ENCODE peak calls at places on chromosomes 6 and 20, in ten cellular contexts. E is CD4-positive, alpha-beta T cell; I is Peyer's patch; O is psoas muscle; J is HFFc6; B is GM13977; K is NB4; T is endothelial cell; A is ovary; Q is body of pancreas. S is an unnamed sample.

GRCh38 chr6:81241717-81242116 is 510.8 kb downstream of the TENT5A start:
- DNase-seq in O (no peak), Q (no peak), K (peak), I (no peak), B (no peak), E (no peak), A (no peak), J (peak), T (no peak), S (no peak)

GRCh38 chr20:48739395-48740268 is 88.2 kb downstream of the PREX1 start:
- DNase-seq in A (no peak), I (no peak), J (no peak), E (no peak), B (no peak), O (no peak), Q (no peak), T (no peak), K (no peak), S (no peak)

GRCh38 chr6:103107985-103108384 is 1714.5 kb downstream of the GRIK2 start:
- DNase-seq in J (no peak), O (no peak), I (no peak), A (no peak), T (no peak), K (no peak), Q (no peak), B (no peak), E (no peak), S (no peak)

GRCh38 chr6:18091382-18091781 is 31.1 kb downstream of the NHLRC1 start:
- DNase-seq in E (no peak), K (no peak), B (no peak), Q (no peak), I (no peak), J (no peak), A (no peak), T (no peak), O (no peak), S (no peak)

GRCh38 chr20:60249436-60249835 is 291.2 kb downstream of the CDH26 start:
- DNase-seq in T (no peak), Q (no peak), E (no peak), B (no peak), K (no peak), J (peak), O (no peak), A (no peak), I (no peak), S (no peak)

GRCh38 chr6:35015476-35015875 is 125.7 kb downstream of the TCP11 start:
- DNase-seq in A (no peak), K (no peak), T (no peak), J (no peak), I (no peak), E (no peak), Q (no peak), B (no peak), O (no peak), S (no peak)

GRCh38 chr6:63441266-63441956 is 121.6 kb upstream of the LGSN start:
- DNase-seq in O (no peak), B (no peak), J (no peak), A (no peak), T (no peak), E (no peak), K (no peak), I (no peak), Q (no peak), S (no peak)

GRCh38 chr20:53623454-53624206 is 30.0 kb upstream of the ZNF217 start:
- DNase-seq in A (peak), O (peak), K (peak), J (peak), B (no peak), E (no peak), T (peak), Q (peak), I (peak), S (no peak)

GRCh38 chr6:9250852-9251251 is 815.5 kb upstream of the SLC35B3 start:
- DNase-seq in T (peak), A (no peak), K (peak), B (peak), O (no peak), Q (peak), I (peak), E (no peak), J (peak), S (no peak)

GRCh38 chr6:169659820-169660610 is 41.8 kb downstream of the WDR27 start:
- DNase-seq in J (no peak), K (no peak), Q (no peak), O (no peak), I (no peak), E (no peak), A (no peak), B (no peak), T (no peak), S (no peak)

GRCh38 chr6:26044140-26045045 is 42.8 kb upstream of the HFE start:
- DNase-seq in O (no peak), J (peak), E (no peak), B (no peak), Q (peak), A (peak), K (peak), I (peak), T (no peak), S (peak)

GRCh38 chr6:2865270-2866182 is 23.9 kb upstream of the SERPINB1 start:
- DNase-seq in I (no peak), J (no peak), A (no peak), E (no peak), B (no peak), Q (no peak), O (no peak), T (no peak), K (no peak), S (no peak)

GRCh38 chr6:49576618-49577017 is 26.1 kb downstream of the C6orf141 start:
- DNase-seq in J (no peak), K (no peak), E (no peak), Q (no peak), A (no peak), I (no peak), O (no peak), T (no peak), B (no peak), S (no peak)

GRCh38 chr6:31898200-31899011 is 908 bp upstream of the EHMT2 start:
- DNase-seq in B (peak), T (no peak), I (peak), K (peak), O (no peak), E (no peak), A (peak), J (peak), Q (peak), S (no peak)

GRCh38 chr6:104418125-104418524 is 441.6 kb downstream of the HACE1 start:
- DNase-seq in B (no peak), A (no peak), Q (no peak), K (peak), T (no peak), O (no peak), E (no peak), I (no peak), J (no peak), S (no peak)

GRCh38 chr6:41073203-41073967 is 611 bp downstream of the NFYA start:
- DNase-seq in T (peak), B (peak), J (peak), E (peak), Q (peak), O (peak), A (peak), K (peak), I (peak), S (peak)
- TF ChIP-seq CTCF in T (peak), B (peak), J (peak), E (peak), Q (peak), O (peak), A (peak), K (no peak), I (peak), S (peak)

DNA sequence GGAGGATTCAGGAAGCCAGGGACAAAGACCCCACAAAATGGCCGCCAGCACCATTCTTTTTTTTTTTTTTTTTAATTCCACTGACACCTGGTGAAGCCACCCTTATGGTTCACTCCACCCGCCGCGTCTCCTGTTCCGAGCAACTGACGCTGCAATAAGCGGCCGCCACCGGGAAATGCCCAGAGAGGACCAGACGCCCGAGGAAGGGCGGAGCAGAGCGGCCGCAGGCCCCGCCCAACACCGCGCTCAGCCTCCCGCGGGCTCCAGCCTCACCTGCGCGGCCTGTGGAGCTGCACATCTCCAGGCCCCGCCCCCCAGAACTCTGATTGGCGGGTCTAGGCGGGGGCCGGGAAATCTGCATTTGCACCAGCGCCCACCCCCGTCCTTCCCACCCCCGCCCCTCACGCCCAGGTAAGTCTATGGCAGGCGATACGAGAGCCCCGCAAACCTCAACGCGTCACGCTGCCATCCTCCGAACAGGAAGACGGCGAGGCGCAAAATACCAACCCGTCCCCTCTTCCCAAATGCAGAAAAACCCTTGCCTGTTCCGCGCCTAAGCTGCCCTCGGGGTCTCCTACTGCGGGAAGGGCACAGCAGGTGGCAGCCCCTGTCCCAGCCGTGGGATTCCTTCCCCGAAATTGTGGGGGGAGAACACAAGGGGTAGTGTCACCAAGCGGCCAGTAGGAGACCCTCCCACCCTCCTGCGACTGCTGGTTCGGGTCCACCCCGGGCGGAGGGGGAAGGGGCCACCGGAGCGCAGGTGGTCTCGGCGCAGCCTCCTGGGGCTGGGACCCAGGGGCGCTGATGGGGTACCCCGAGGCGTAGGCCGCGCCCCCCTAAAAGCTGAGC is 948 bp downstream of the ATP9A start:
- DNase-seq in O (peak), T (peak), E (no peak), K (no peak), Q (peak), A (peak), I (peak), J (no peak), B (peak), S (peak)
- TF ChIP-seq CTCF in O (no peak), T (peak), E (no peak), K (no peak), Q (no peak), A (peak), I (peak), J (peak), B (no peak), S (no peak)

GRCh38 chr6:70289299-70289698 is 13.6 kb downstream of the COL9A1 start:
- DNase-seq in K (peak), Q (no peak), O (no peak), T (no peak), A (no peak), B (no peak), J (no peak), E (no peak), I (no peak), S (no peak)
- TF ChIP-seq CTCF in K (no peak), Q (no peak), O (no peak), T (no peak), A (no peak), B (no peak), J (peak), E (no peak), I (peak), S (no peak)

GRCh38 chr20:63499333-63499969 is 568 bp upstream of the EEF1A2 start:
- DNase-seq in I (no peak), J (no peak), O (no peak), T (no peak), A (no peak), B (no peak), E (no peak), Q (no peak), K (no peak), S (no peak)
- TF ChIP-seq CTCF in I (no peak), J (no peak), O (no peak), T (no peak), A (no peak), B (no peak), E (no peak), Q (no peak), K (no peak), S (no peak)

S was measured in natural killer cell.